ENCODE peak calls at places on chromosomes 16 and 17, in six cellular contexts. One of them, this sample, is unnamed.

GRCh38 chr17:31400481-31400950 is 9.0 kb downstream of the RAB11FIP4 start:
- DNase-seq in right cardiac atrium: no peak
- DNase-seq in heart left ventricle: no peak
- DNase-seq in tibial nerve: no peak
- DNase-seq in kidney: no peak
- DNase-seq in neural progenitor cell: no peak
- DNase-seq in this sample: no peak

GRCh38 chr17:50423553-50424159 is 2.4 kb upstream of the ACSF2 start:
- DNase-seq in right cardiac atrium: peak
- DNase-seq in heart left ventricle: no peak
- DNase-seq in tibial nerve: no peak
- DNase-seq in kidney: no peak
- DNase-seq in neural progenitor cell: no peak
- DNase-seq in this sample: no peak

GRCh38 chr16:80285089-80285488 is 255.7 kb upstream of the DYNLRB2 start:
- DNase-seq in right cardiac atrium: no peak
- DNase-seq in heart left ventricle: no peak
- DNase-seq in tibial nerve: no peak
- DNase-seq in kidney: no peak
- DNase-seq in neural progenitor cell: no peak
- DNase-seq in this sample: no peak

GRCh38 chr17:40442392-40443195 is 656 bp upstream of the IGFBP4 start:
- DNase-seq in right cardiac atrium: peak
- DNase-seq in heart left ventricle: peak
- DNase-seq in tibial nerve: peak
- DNase-seq in kidney: peak
- DNase-seq in neural progenitor cell: no peak
- DNase-seq in this sample: no peak

GRCh38 chr16:81429045-81429521 is 15.5 kb upstream of the CMIP start:
- DNase-seq in right cardiac atrium: peak
- DNase-seq in heart left ventricle: peak
- DNase-seq in tibial nerve: no peak
- DNase-seq in kidney: peak
- DNase-seq in neural progenitor cell: peak
- DNase-seq in this sample: no peak

GRCh38 chr17:78214016-78214705 is at the start of gene BIRC5:
- DNase-seq in right cardiac atrium: peak
- DNase-seq in heart left ventricle: peak
- DNase-seq in tibial nerve: peak
- DNase-seq in kidney: peak
- DNase-seq in neural progenitor cell: peak
- DNase-seq in this sample: peak

GRCh38 chr16:53041196-53041977 is 11.3 kb downstream of the CHD9NB start:
- DNase-seq in right cardiac atrium: peak
- DNase-seq in heart left ventricle: peak
- DNase-seq in tibial nerve: peak
- DNase-seq in kidney: peak
- DNase-seq in neural progenitor cell: peak
- DNase-seq in this sample: no peak

GRCh38 chr17:42518046-42518754 is 17.8 kb upstream of the NAGLU start:
- DNase-seq in right cardiac atrium: peak
- DNase-seq in heart left ventricle: peak
- DNase-seq in tibial nerve: peak
- DNase-seq in kidney: peak
- DNase-seq in neural progenitor cell: no peak
- DNase-seq in this sample: peak

GRCh38 chr16:19690196-19690595 is 27.8 kb downstream of the KNOP1 start:
- DNase-seq in right cardiac atrium: peak
- DNase-seq in heart left ventricle: no peak
- DNase-seq in tibial nerve: no peak
- DNase-seq in kidney: no peak
- DNase-seq in neural progenitor cell: no peak
- DNase-seq in this sample: no peak

GRCh38 chr17:65389956-65390355 is 171.5 kb downstream of the AXIN2 start:
- DNase-seq in right cardiac atrium: no peak
- DNase-seq in heart left ventricle: no peak
- DNase-seq in tibial nerve: no peak
- DNase-seq in kidney: no peak
- DNase-seq in neural progenitor cell: no peak
- DNase-seq in this sample: no peak

GRCh38 chr17:75457047-75457654 is 716 bp downstream of the TMEM94 start:
- DNase-seq in right cardiac atrium: peak
- DNase-seq in heart left ventricle: peak
- DNase-seq in tibial nerve: no peak
- DNase-seq in kidney: peak
- DNase-seq in neural progenitor cell: peak
- DNase-seq in this sample: no peak

GRCh38 chr16:84374160-84374489 is 5.8 kb downstream of the ATP2C2 start:
- DNase-seq in right cardiac atrium: no peak
- DNase-seq in heart left ventricle: no peak
- DNase-seq in tibial nerve: no peak
- DNase-seq in kidney: no peak
- DNase-seq in neural progenitor cell: no peak
- DNase-seq in this sample: no peak

GRCh38 chr16:47732122-47732805 is 271.1 kb downstream of the PHKB start:
- DNase-seq in right cardiac atrium: no peak
- DNase-seq in heart left ventricle: no peak
- DNase-seq in tibial nerve: no peak
- DNase-seq in kidney: no peak
- DNase-seq in neural progenitor cell: no peak
- DNase-seq in this sample: no peak

GRCh38 chr17:67359960-67360817 is 6.2 kb downstream of the PSMD12 start:
- DNase-seq in right cardiac atrium: peak
- DNase-seq in heart left ventricle: no peak
- DNase-seq in tibial nerve: no peak
- DNase-seq in kidney: no peak
- DNase-seq in neural progenitor cell: peak
- DNase-seq in this sample: no peak

GRCh38 chr16:86663691-86664517 is 85.6 kb downstream of the FOXL1 start:
- DNase-seq in right cardiac atrium: no peak
- DNase-seq in heart left ventricle: no peak
- DNase-seq in tibial nerve: no peak
- DNase-seq in kidney: no peak
- DNase-seq in neural progenitor cell: no peak
- DNase-seq in this sample: no peak

GRCh38 chr17:4368341-4368740 is 1.9 kb upstream of the UBE2G1 start:
- DNase-seq in right cardiac atrium: no peak
- DNase-seq in heart left ventricle: no peak
- DNase-seq in tibial nerve: no peak
- DNase-seq in kidney: no peak
- DNase-seq in neural progenitor cell: no peak
- DNase-seq in this sample: no peak
- H3K27ac ChIP-seq in right cardiac atrium: no peak
- H3K27ac ChIP-seq in heart left ventricle: no peak
- H3K27ac ChIP-seq in tibial nerve: no peak
- H3K27ac ChIP-seq in kidney: no peak
- H3K27ac ChIP-seq in neural progenitor cell: no peak
- H3K27ac ChIP-seq in this sample: no peak

DNA sequence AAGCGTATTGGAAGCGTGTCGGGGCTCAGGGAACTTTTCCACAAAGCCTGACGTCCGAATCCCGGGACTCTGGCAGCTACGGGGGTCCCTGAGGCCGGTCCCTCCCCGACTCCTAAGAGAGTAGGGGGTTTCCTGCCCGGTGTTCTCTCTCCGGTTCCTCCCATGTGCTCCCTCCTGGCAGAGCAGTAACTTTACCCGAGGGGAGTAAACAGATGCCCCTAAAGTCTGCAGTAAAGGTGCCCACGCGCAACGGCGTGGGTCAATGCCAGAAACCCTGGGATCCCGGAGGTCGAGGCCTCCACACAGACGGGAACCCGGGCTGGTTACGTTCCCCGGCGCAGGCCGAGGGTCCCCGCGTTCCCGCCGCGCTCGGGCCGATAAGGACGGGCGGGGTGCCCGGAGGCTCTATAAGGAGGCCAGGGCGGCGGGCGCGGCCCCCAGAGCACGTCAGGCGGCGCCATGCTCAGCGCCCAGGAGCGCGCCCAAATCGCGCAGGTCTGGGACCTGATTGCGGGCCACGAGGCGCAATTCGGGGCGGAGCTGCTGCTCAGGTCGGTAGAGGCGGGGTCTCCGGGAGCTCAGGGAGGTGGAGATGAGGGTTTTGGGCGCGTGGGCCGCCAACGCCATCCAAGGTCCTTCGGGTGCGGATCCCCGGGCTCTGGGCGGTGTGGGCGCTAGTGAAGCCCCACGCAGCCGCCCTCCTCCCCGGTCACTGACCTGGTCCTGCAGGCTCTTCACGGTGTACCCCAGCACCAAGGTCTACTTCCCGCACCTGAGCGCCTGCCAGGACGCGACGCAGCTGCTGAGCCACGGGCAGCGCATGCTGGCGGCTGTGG is at the start of gene HBM:
- DNase-seq in right cardiac atrium: no peak
- DNase-seq in heart left ventricle: no peak
- DNase-seq in tibial nerve: no peak
- DNase-seq in kidney: peak
- DNase-seq in neural progenitor cell: peak
- DNase-seq in this sample: no peak
- H3K4me3 ChIP-seq in right cardiac atrium: peak
- H3K4me3 ChIP-seq in heart left ventricle: peak
- H3K4me3 ChIP-seq in tibial nerve: no peak
- H3K4me3 ChIP-seq in kidney: no peak
- H3K4me3 ChIP-seq in neural progenitor cell: peak
- H3K4me3 ChIP-seq in this sample: peak

GRCh38 chr17:61591018-61591417 is at the start of gene NACA2:
- DNase-seq in right cardiac atrium: no peak
- DNase-seq in heart left ventricle: no peak
- DNase-seq in tibial nerve: no peak
- DNase-seq in kidney: no peak
- DNase-seq in neural progenitor cell: no peak
- DNase-seq in this sample: no peak

GRCh38 chr17:61595418-61595817 is 4.4 kb upstream of the NACA2 start:
- DNase-seq in right cardiac atrium: no peak
- DNase-seq in heart left ventricle: no peak
- DNase-seq in tibial nerve: no peak
- DNase-seq in kidney: no peak
- DNase-seq in neural progenitor cell: no peak
- DNase-seq in this sample: no peak

GRCh38 chr17:61594294-61594825 is 3.3 kb upstream of the NACA2 start:
- DNase-seq in right cardiac atrium: no peak
- DNase-seq in heart left ventricle: no peak
- DNase-seq in tibial nerve: no peak
- DNase-seq in kidney: no peak
- DNase-seq in neural progenitor cell: no peak
- DNase-seq in this sample: no peak

GRCh38 chr17:61591930-61592329 is 911 bp upstream of the NACA2 start:
- DNase-seq in right cardiac atrium: no peak
- DNase-seq in heart left ventricle: no peak
- DNase-seq in tibial nerve: no peak
- DNase-seq in kidney: no peak
- DNase-seq in neural progenitor cell: no peak
- DNase-seq in this sample: no peak

DNA sequence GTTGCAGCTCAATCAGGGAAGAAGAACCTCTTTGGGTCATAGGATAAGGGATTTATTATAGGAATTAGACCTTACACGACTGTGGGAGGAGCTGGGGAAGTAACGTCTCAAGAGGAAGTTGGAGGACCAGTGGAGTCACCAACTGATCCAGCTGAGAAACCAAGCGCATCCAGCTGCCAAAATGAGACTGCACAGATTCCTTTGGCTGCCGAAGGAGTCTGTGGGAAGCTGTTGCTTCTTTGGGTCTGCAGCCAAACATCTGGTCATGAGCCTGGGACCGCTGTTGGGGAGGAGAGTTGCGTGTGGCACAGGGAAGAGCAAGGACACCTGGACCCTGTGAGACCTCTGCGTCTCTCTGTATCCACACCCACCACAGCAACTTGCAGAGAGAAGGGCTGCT is 2.4 kb upstream of the NACA2 start:
- DNase-seq in right cardiac atrium: no peak
- DNase-seq in heart left ventricle: no peak
- DNase-seq in tibial nerve: no peak
- DNase-seq in kidney: no peak
- DNase-seq in neural progenitor cell: no peak
- DNase-seq in this sample: no peak
- H3K27ac ChIP-seq in right cardiac atrium: no peak
- H3K27ac ChIP-seq in heart left ventricle: no peak
- H3K27ac ChIP-seq in tibial nerve: no peak
- H3K27ac ChIP-seq in kidney: no peak
- H3K27ac ChIP-seq in neural progenitor cell: no peak
- H3K27ac ChIP-seq in this sample: no peak

GRCh38 chr16:28924762-28925385 is at the start of gene RABEP2:
- DNase-seq in right cardiac atrium: peak
- DNase-seq in heart left ventricle: peak
- DNase-seq in tibial nerve: peak
- DNase-seq in kidney: peak
- DNase-seq in neural progenitor cell: peak
- DNase-seq in this sample: peak
- H3K4me3 ChIP-seq in right cardiac atrium: peak
- H3K4me3 ChIP-seq in heart left ventricle: peak
- H3K4me3 ChIP-seq in tibial nerve: peak
- H3K4me3 ChIP-seq in kidney: peak
- H3K4me3 ChIP-seq in neural progenitor cell: peak
- H3K4me3 ChIP-seq in this sample: peak

GRCh38 chr17:59093702-59094231 is 12.9 kb downstream of the TRIM37 start:
- DNase-seq in right cardiac atrium: peak
- DNase-seq in heart left ventricle: peak
- DNase-seq in tibial nerve: peak
- DNase-seq in kidney: no peak
- DNase-seq in neural progenitor cell: no peak
- DNase-seq in this sample: no peak
- H3K27ac ChIP-seq in right cardiac atrium: no peak
- H3K27ac ChIP-seq in heart left ventricle: peak
- H3K27ac ChIP-seq in tibial nerve: no peak
- H3K27ac ChIP-seq in kidney: no peak
- H3K27ac ChIP-seq in neural progenitor cell: no peak
- H3K27ac ChIP-seq in this sample: peak

DNA sequence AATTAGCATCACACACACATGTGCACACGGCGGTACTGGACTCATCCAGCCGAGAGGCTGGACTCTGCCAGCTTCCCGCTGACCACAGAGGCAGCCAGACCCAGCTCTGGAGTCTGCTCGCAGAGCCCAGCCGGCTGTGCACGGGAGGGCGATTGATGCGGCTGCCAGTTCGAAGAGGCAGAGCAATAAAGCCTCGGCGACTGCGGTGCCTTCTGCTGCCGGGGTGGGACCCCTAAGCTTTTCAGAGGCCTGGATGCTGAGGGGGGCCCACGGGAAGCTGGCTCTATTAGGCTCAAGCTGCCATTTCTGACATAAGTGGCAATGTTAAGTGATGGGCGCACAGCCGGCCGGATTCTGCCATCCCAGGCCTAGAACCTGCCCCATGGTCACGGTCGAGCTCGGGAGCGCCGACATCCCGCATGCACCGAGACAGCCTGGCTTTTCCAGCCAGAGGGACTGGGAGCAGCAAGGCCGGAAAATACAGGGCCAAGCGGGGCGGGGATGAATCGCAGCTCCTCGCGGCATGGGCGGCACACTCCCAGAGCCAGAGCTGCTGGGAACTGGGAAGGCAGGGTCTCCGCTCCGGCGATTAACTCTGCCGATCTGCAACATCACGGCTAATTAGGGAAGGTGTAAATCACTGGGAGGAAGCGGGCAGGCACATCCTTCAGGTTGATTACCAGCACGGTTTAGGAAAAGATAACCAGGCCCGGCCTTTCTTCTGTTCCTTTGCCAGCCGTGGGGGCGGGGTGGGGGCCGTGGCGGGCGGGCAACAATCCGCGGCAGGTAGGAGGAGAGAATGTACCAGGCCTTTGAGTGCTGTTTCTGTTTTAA is 57.7 kb downstream of the TBC1D16 start:
- DNase-seq in right cardiac atrium: peak
- DNase-seq in heart left ventricle: no peak
- DNase-seq in tibial nerve: no peak
- DNase-seq in kidney: peak
- DNase-seq in neural progenitor cell: no peak
- DNase-seq in this sample: no peak
- H3K4me3 ChIP-seq in right cardiac atrium: no peak
- H3K4me3 ChIP-seq in heart left ventricle: no peak
- H3K4me3 ChIP-seq in tibial nerve: no peak
- H3K4me3 ChIP-seq in kidney: no peak
- H3K4me3 ChIP-seq in neural progenitor cell: no peak
- H3K4me3 ChIP-seq in this sample: no peak

GRCh38 chr16:8831450-8832382 is 34.1 kb downstream of the PMM2 start:
- DNase-seq in right cardiac atrium: no peak
- DNase-seq in heart left ventricle: no peak
- DNase-seq in tibial nerve: no peak
- DNase-seq in kidney: no peak
- DNase-seq in neural progenitor cell: peak
- DNase-seq in this sample: no peak
- H3K27ac ChIP-seq in right cardiac atrium: no peak
- H3K27ac ChIP-seq in heart left ventricle: no peak
- H3K27ac ChIP-seq in tibial nerve: no peak
- H3K27ac ChIP-seq in kidney: no peak
- H3K27ac ChIP-seq in neural progenitor cell: peak
- H3K27ac ChIP-seq in this sample: no peak